ENCODE peak calls at places on chromosome 1, in six cellular contexts. One of them, this sample, is unnamed.

GRCh38 chr1:155277896-155278688 is 829 bp downstream of the HCN3 start:
- DNase-seq in RCC 7860: peak; percentile 7
- DNase-seq in HEK293T: peak; percentile 68
- DNase-seq in nucleus accumbens: peak; percentile 33
- DNase-seq in MV-4-11: peak; percentile 33
- DNase-seq in right atrium auricular region: no peak
- DNase-seq in this sample: peak; percentile 82

GRCh38 chr1:192224846-192225245 is 66.6 kb downstream of the RGS18 start:
- DNase-seq in RCC 7860: no peak
- DNase-seq in HEK293T: no peak
- DNase-seq in nucleus accumbens: no peak
- DNase-seq in MV-4-11: no peak
- DNase-seq in right atrium auricular region: no peak
- DNase-seq in this sample: no peak

GRCh38 chr1:170929835-170930554 is 5.3 kb upstream of the MROH9 start:
- DNase-seq in RCC 7860: peak; percentile 35
- DNase-seq in HEK293T: peak; percentile 73
- DNase-seq in nucleus accumbens: no peak
- DNase-seq in MV-4-11: peak; percentile 54
- DNase-seq in right atrium auricular region: no peak
- DNase-seq in this sample: peak; percentile 59

GRCh38 chr1:61221642-61222041 is 139.3 kb downstream of the NFIA start:
- DNase-seq in RCC 7860: no peak
- DNase-seq in HEK293T: no peak
- DNase-seq in nucleus accumbens: no peak
- DNase-seq in MV-4-11: no peak
- DNase-seq in right atrium auricular region: no peak
- DNase-seq in this sample: peak; percentile 46

GRCh38 chr1:15975358-15975804 is 520 bp downstream of the ZBTB17 start:
- DNase-seq in RCC 7860: peak; percentile 43
- DNase-seq in HEK293T: peak; percentile 74
- DNase-seq in nucleus accumbens: peak; percentile 61
- DNase-seq in MV-4-11: peak; percentile 25
- DNase-seq in right atrium auricular region: no peak
- DNase-seq in this sample: peak; percentile 41

GRCh38 chr1:230163205-230163604 is 96.2 kb downstream of the GALNT2 start:
- DNase-seq in RCC 7860: no peak
- DNase-seq in HEK293T: no peak
- DNase-seq in nucleus accumbens: no peak
- DNase-seq in MV-4-11: peak; percentile 17
- DNase-seq in right atrium auricular region: peak; percentile 74
- DNase-seq in this sample: no peak

GRCh38 chr1:156124557-156125483 is 10.3 kb downstream of the LMNA start:
- DNase-seq in RCC 7860: no peak
- DNase-seq in HEK293T: no peak
- DNase-seq in nucleus accumbens: no peak
- DNase-seq in MV-4-11: peak; percentile 81
- DNase-seq in right atrium auricular region: no peak
- DNase-seq in this sample: no peak

GRCh38 chr1:220887202-220887867 is 8.1 kb downstream of the HLX start:
- DNase-seq in RCC 7860: no peak
- DNase-seq in HEK293T: no peak
- DNase-seq in nucleus accumbens: no peak
- DNase-seq in MV-4-11: no peak
- DNase-seq in right atrium auricular region: no peak
- DNase-seq in this sample: no peak

GRCh38 chr1:5340560-5341130 is 651.6 kb downstream of the NPHP4 start:
- DNase-seq in RCC 7860: no peak
- DNase-seq in HEK293T: no peak
- DNase-seq in nucleus accumbens: no peak
- DNase-seq in MV-4-11: peak; percentile 53
- DNase-seq in right atrium auricular region: no peak
- DNase-seq in this sample: no peak

GRCh38 chr1:71053146-71053545 is 5.5 kb upstream of the PTGER3 start:
- DNase-seq in RCC 7860: no peak
- DNase-seq in HEK293T: no peak
- DNase-seq in nucleus accumbens: no peak
- DNase-seq in MV-4-11: no peak
- DNase-seq in right atrium auricular region: no peak
- DNase-seq in this sample: no peak

GRCh38 chr1:43576521-43576920 is 45.8 kb downstream of the PTPRF start:
- DNase-seq in RCC 7860: no peak
- DNase-seq in HEK293T: no peak
- DNase-seq in nucleus accumbens: no peak
- DNase-seq in MV-4-11: no peak
- DNase-seq in right atrium auricular region: no peak
- DNase-seq in this sample: no peak

GRCh38 chr1:35502242-35502641 is 55.0 kb downstream of the KIAA0319L start:
- DNase-seq in RCC 7860: no peak
- DNase-seq in HEK293T: no peak
- DNase-seq in nucleus accumbens: no peak
- DNase-seq in MV-4-11: no peak
- DNase-seq in right atrium auricular region: no peak
- DNase-seq in this sample: no peak

GRCh38 chr1:68495968-68496679 is 758 bp downstream of the DEPDC1 start:
- DNase-seq in RCC 7860: peak; percentile 10
- DNase-seq in HEK293T: peak; percentile 22
- DNase-seq in nucleus accumbens: no peak
- DNase-seq in MV-4-11: peak; percentile 23
- DNase-seq in right atrium auricular region: no peak
- DNase-seq in this sample: peak; percentile 8

GRCh38 chr1:61337981-61338848 is 255.9 kb downstream of the NFIA start:
- DNase-seq in RCC 7860: peak; percentile 94
- DNase-seq in HEK293T: peak; percentile 68
- DNase-seq in nucleus accumbens: peak; percentile 76
- DNase-seq in MV-4-11: peak; percentile 21
- DNase-seq in right atrium auricular region: peak; percentile 87
- DNase-seq in this sample: peak; percentile 79

GRCh38 chr1:12616709-12617373 is 1.2 kb downstream of the DHRS3 start:
- DNase-seq in RCC 7860: no peak
- DNase-seq in HEK293T: no peak
- DNase-seq in nucleus accumbens: no peak
- DNase-seq in MV-4-11: no peak
- DNase-seq in right atrium auricular region: no peak
- DNase-seq in this sample: peak; percentile 27

GRCh38 chr1:58649555-58649954 is 50.3 kb downstream of the MYSM1 start:
- DNase-seq in RCC 7860: no peak
- DNase-seq in HEK293T: no peak
- DNase-seq in nucleus accumbens: no peak
- DNase-seq in MV-4-11: peak; percentile 10
- DNase-seq in right atrium auricular region: no peak
- DNase-seq in this sample: peak; percentile 3

GRCh38 chr1:18956189-18957135 is at the start of gene IFFO2:
- DNase-seq in RCC 7860: peak; percentile 87
- DNase-seq in HEK293T: peak; percentile 100
- DNase-seq in nucleus accumbens: peak; percentile 98
- DNase-seq in MV-4-11: peak; percentile 82
- DNase-seq in right atrium auricular region: peak; percentile 95
- DNase-seq in this sample: peak; percentile 89

GRCh38 chr1:225250432-225250831 is 177.4 kb downstream of the LBR start:
- DNase-seq in RCC 7860: no peak
- DNase-seq in HEK293T: no peak
- DNase-seq in nucleus accumbens: no peak
- DNase-seq in MV-4-11: peak; percentile 97
- DNase-seq in right atrium auricular region: no peak
- DNase-seq in this sample: no peak

GRCh38 chr1:107683683-107684082 is 281.3 kb downstream of the VAV3 start:
- DNase-seq in RCC 7860: no peak
- DNase-seq in HEK293T: no peak
- DNase-seq in nucleus accumbens: no peak
- DNase-seq in MV-4-11: no peak
- DNase-seq in right atrium auricular region: no peak
- DNase-seq in this sample: no peak

GRCh38 chr1:198631292-198631691 is 7.5 kb upstream of the PTPRC start:
- DNase-seq in RCC 7860: no peak
- DNase-seq in HEK293T: no peak
- DNase-seq in nucleus accumbens: no peak
- DNase-seq in MV-4-11: no peak
- DNase-seq in right atrium auricular region: no peak
- DNase-seq in this sample: no peak

GRCh38 chr1:36133484-36133883 is 8.5 kb upstream of the COL8A2 start:
- DNase-seq in RCC 7860: peak; percentile 92
- DNase-seq in HEK293T: no peak
- DNase-seq in nucleus accumbens: no peak
- DNase-seq in MV-4-11: peak; percentile 40
- DNase-seq in right atrium auricular region: no peak
- DNase-seq in this sample: no peak

GRCh38 chr1:24108334-24109165 is 3.4 kb downstream of the MYOM3 start:
- DNase-seq in RCC 7860: peak; percentile 89
- DNase-seq in HEK293T: no peak
- DNase-seq in nucleus accumbens: no peak
- DNase-seq in MV-4-11: no peak
- DNase-seq in right atrium auricular region: no peak
- DNase-seq in this sample: no peak

GRCh38 chr1:145961425-145962156 is 2.8 kb downstream of the ANKRD34A start:
- DNase-seq in RCC 7860: no peak
- DNase-seq in HEK293T: no peak
- DNase-seq in nucleus accumbens: peak; percentile 52
- DNase-seq in MV-4-11: no peak
- DNase-seq in right atrium auricular region: peak; percentile 62
- DNase-seq in this sample: no peak

GRCh38 chr1:34761776-34762307 is 2.3 kb downstream of the GJB4 start:
- DNase-seq in RCC 7860: no peak
- DNase-seq in HEK293T: no peak
- DNase-seq in nucleus accumbens: no peak
- DNase-seq in MV-4-11: no peak
- DNase-seq in right atrium auricular region: no peak
- DNase-seq in this sample: no peak

GRCh38 chr1:6183520-6183989 is 3.4 kb upstream of the CHD5 start:
- DNase-seq in RCC 7860: no peak
- DNase-seq in HEK293T: no peak
- DNase-seq in nucleus accumbens: no peak
- DNase-seq in MV-4-11: no peak
- DNase-seq in right atrium auricular region: no peak
- DNase-seq in this sample: no peak

GRCh38 chr1:244347942-244348341 is 103.8 kb downstream of the ADSS2 start:
- DNase-seq in RCC 7860: no peak
- DNase-seq in HEK293T: peak; percentile 63
- DNase-seq in nucleus accumbens: no peak
- DNase-seq in MV-4-11: no peak
- DNase-seq in right atrium auricular region: peak; percentile 36
- DNase-seq in this sample: no peak

GRCh38 chr1:109621402-109622101 is 1.9 kb downstream of the AMPD2 start:
- DNase-seq in RCC 7860: no peak
- DNase-seq in HEK293T: no peak
- DNase-seq in nucleus accumbens: no peak
- DNase-seq in MV-4-11: no peak
- DNase-seq in right atrium auricular region: peak; percentile 56
- DNase-seq in this sample: no peak

GRCh38 chr1:59409525-59409924 is 112.6 kb downstream of the FGGY start:
- DNase-seq in RCC 7860: no peak
- DNase-seq in HEK293T: no peak
- DNase-seq in nucleus accumbens: no peak
- DNase-seq in MV-4-11: no peak
- DNase-seq in right atrium auricular region: no peak
- DNase-seq in this sample: no peak

GRCh38 chr1:42957880-42958487 is 684 bp downstream of the SLC2A1 start:
- DNase-seq in RCC 7860: no peak
- DNase-seq in HEK293T: peak; percentile 72
- DNase-seq in nucleus accumbens: peak; percentile 46
- DNase-seq in MV-4-11: peak; percentile 19
- DNase-seq in right atrium auricular region: no peak
- DNase-seq in this sample: peak; percentile 75